ENCODE peak calls at places on chromosome 4, in five cellular contexts. W is neural crest cell, Z is foreskin fibroblast, R is WTC11, K is GM20000. U is an unnamed sample.

GRCh38 chr4:87806520-87806919 is 7.2 kb downstream of the IBSP start:
- DNase-seq in R (no peak), W (no peak), K (no peak), Z (no peak), U (no peak)

GRCh38 chr4:149108626-149109025 is 666.4 kb upstream of the NR3C2 start:
- DNase-seq in Z (no peak), W (no peak), R (no peak), K (no peak), U (no peak)

GRCh38 chr4:38101563-38101962 is 141.4 kb downstream of the PTTG2 start:
- DNase-seq in Z (peak), R (no peak), K (no peak), W (no peak), U (no peak)

GRCh38 chr4:173752610-173753009 is 222.6 kb upstream of the HAND2 start:
- DNase-seq in R (peak), K (peak), W (peak), Z (no peak), U (peak)

GRCh38 chr4:53196872-53197759 is 168.7 kb downstream of the SCFD2 start:
- DNase-seq in Z (peak), W (no peak), R (no peak), K (peak), U (no peak)

GRCh38 chr4:1542516-1543320 is 136.5 kb upstream of the NKX1-1 start:
- DNase-seq in K (no peak), Z (no peak), W (no peak), R (no peak), U (no peak)

GRCh38 chr4:78032446-78032845 is 24.7 kb upstream of the FRAS1 start:
- DNase-seq in W (no peak), R (no peak), Z (no peak), K (no peak), U (no peak)

GRCh38 chr4:154416183-154416543 is 75.4 kb downstream of the DCHS2 start:
- DNase-seq in R (peak), K (no peak), W (peak), Z (peak), U (peak)

GRCh38 chr4:164779811-164780216 is 25.9 kb downstream of the SMIM31 start:
- DNase-seq in K (peak), Z (peak), R (peak), W (peak), U (peak)

GRCh38 chr4:86664959-86665358 is 70.8 kb downstream of the PTPN13 start:
- DNase-seq in K (no peak), R (no peak), Z (peak), W (no peak), U (no peak)

GRCh38 chr4:83334425-83335241 is at the start of gene HPSE:
- DNase-seq in W (peak), K (peak), R (peak), Z (peak), U (peak)

GRCh38 chr4:8585186-8585585 is 5.0 kb downstream of the GPR78 start:
- DNase-seq in R (peak), K (no peak), Z (no peak), W (no peak), U (no peak)
- TF ChIP-seq CTCF in R (no peak), K (no peak), Z (no peak), W (peak), U (peak)

GRCh38 chr4:5801696-5802095 is 90.7 kb downstream of the EVC start:
- DNase-seq in W (no peak), K (no peak), R (no peak), Z (no peak), U (no peak)

GRCh38 chr4:5805270-5805669 is 87.6 kb downstream of the CRMP1 start:
- DNase-seq in W (no peak), K (no peak), Z (no peak), R (no peak), U (no peak)

GRCh38 chr4:5802565-5802964 is 90.3 kb downstream of the CRMP1 start:
- DNase-seq in W (no peak), Z (no peak), K (no peak), R (no peak), U (no peak)

GRCh38 chr4:5808081-5808741 is 84.7 kb downstream of the CRMP1 start:
- DNase-seq in W (no peak), K (no peak), R (no peak), Z (peak), U (no peak)

DNA sequence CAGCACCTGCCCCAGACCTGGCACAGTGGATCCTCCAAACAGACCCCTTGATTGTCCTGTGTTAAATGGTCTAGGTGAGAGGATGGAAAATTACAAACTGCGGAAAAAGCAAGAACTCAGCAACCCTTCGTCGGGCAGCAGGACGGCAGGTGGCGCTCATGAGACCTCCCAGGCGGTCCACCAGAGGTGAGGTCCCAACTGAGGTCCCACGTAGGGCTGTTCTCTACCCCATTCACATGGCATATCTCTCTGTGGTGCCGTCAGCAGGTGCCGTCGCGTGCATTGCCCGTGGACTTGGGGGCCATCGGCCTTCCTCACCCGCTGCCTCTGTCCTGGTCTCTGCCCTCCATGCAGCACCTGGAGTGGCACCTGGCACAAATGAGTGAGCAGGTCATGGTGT is 88.2 kb downstream of the CRMP1 start:
- DNase-seq in R (peak), Z (no peak), W (no peak), K (no peak), U (no peak)
- TF ChIP-seq CTCF in R (peak), Z (no peak), W (no peak), K (no peak), U (no peak)

GRCh38 chr4:5211274-5211852 is 160.1 kb downstream of the STK32B start:
- DNase-seq in K (no peak), R (no peak), Z (no peak), W (no peak), U (no peak)
- TF ChIP-seq CTCF in K (no peak), R (no peak), Z (no peak), W (no peak), U (no peak)

GRCh38 chr4:106816501-106816900 is 219.6 kb downstream of the DKK2 start:
- DNase-seq in W (no peak), R (no peak), K (no peak), Z (peak), U (no peak)

DNA sequence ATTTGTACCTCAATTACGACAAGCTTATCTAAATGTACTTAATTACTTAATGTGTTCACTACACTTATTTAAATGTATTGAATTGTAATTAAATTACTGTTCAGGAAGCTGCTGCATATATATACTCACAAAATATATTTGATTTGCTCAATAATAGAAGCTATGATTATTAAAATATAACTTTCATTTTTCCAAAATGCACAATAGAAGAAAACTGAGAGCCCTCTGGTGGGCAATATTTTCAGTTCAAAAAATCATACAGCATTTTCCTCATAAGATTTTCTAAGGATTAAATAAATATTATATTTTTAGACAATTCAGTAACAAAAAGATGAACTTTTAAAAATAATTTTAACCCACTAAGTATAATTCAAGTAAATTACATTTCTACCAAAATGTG is 217.3 kb downstream of the DKK2 start:
- DNase-seq in R (no peak), Z (no peak), W (no peak), K (no peak), U (no peak)
- TF ChIP-seq CTCF in R (no peak), Z (peak), W (peak), K (no peak), U (peak)

GRCh38 chr4:44580231-44580630 is 71.2 kb downstream of the YIPF7 start:
- DNase-seq in K (no peak), Z (no peak), W (no peak), R (no peak), U (no peak)

GRCh38 chr4:44578954-44579353 is 72.5 kb downstream of the YIPF7 start:
- DNase-seq in W (no peak), R (no peak), Z (no peak), K (no peak), U (no peak)

GRCh38 chr4:44583393-44583792 is 68.0 kb downstream of the YIPF7 start:
- DNase-seq in W (no peak), Z (no peak), R (peak), K (no peak), U (peak)
- TF ChIP-seq CTCF in W (peak), Z (no peak), R (no peak), K (no peak), U (peak)

DNA sequence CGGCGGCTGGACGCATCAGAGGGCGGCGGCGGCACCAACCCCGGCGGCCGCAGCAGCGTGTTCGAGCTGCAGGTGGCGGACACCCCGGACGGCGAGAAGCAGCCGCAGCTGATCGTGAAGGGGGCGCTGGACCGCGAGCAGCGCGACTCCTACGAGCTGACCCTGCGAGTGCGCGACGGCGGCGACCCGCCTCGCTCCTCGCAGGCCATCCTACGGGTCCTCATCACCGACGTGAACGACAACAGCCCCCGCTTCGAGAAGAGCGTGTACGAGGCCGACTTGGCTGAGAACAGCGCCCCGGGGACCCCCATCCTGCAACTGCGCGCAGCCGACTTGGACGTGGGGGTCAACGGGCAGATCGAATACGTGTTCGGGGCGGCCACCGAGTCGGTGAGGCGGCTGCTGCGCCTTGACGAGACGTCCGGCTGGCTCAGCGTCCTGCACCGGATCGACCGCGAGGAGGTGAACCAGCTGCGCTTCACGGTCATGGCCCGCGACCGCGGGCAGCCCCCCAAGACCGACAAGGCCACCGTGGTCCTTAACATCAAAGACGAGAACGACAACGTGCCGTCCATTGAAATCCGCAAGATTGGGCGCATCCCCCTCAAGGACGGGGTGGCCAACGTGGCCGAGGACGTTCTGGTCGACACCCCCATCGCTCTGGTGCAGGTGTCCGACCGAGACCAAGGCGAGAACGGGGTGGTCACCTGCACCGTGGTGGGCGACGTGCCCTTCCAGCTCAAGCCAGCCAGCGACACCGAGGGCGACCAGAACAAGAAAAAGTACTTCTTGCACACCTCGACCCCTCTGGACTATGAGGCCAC is 2.1 kb downstream of the PCDH7 start:
- DNase-seq in R (peak), W (no peak), Z (no peak), K (peak), U (peak)
- TF ChIP-seq CTCF in R (peak), W (peak), Z (no peak), K (no peak), U (no peak)

DNA sequence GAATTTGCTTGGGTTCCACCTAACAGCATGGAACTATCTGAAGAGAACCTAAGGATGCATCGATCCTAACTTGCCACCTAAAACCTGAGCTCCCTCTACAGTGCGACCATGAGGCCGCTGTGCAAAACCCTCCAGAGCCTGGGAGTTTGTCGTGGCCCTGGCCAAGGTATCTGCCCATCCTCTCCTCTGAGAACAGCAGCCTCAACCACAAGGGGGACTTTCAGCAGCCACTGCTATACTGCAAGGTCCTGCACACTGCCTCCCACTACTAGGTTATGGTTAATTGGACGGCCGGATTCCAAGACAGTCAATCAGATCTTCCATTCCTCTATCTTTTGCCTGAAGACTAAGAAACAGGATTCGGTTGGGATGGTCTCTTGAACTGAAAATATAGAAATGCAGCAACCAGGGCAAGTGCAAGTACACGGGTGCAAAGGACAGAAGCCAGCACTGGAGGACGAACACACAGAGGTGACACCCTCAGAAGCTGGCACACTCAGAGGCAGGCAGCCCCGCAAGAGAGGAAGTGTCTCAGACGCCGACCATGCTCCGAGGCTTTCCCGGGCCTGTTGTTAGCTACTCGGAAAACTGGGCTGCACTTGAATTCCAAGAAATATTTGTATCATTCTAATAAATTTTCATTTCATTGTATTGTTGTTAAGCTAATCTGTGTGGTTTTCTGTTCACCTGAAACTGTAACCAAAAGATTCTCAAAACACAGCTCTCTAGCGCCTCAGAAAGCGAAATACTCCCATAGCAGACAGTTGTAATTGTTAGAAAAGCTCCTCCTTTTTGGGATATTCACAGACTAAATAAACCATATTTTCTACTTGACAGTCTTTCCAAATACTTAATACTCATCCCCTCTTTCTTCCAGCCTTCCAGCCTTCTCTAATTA is 63.3 kb downstream of the AFAP1 start:
- DNase-seq in K (no peak), Z (no peak), R (peak), W (peak), U (peak)
- TF ChIP-seq CTCF in K (no peak), Z (peak), R (no peak), W (peak), U (no peak)

GRCh38 chr4:95077864-95078263 is 320.1 kb downstream of the BMPR1B start:
- DNase-seq in Z (no peak), R (no peak), W (no peak), K (no peak), U (no peak)

GRCh38 chr4:95086532-95086931 is 328.8 kb downstream of the BMPR1B start:
- DNase-seq in K (no peak), W (no peak), Z (no peak), R (no peak), U (no peak)

GRCh38 chr4:95085118-95085833 is 327.5 kb downstream of the BMPR1B start:
- DNase-seq in Z (no peak), K (no peak), W (no peak), R (no peak), U (peak)

GRCh38 chr4:95084584-95084983 is 326.8 kb downstream of the BMPR1B start:
- DNase-seq in R (no peak), K (no peak), Z (no peak), W (no peak), U (no peak)

GRCh38 chr4:95080969-95081368 is 323.2 kb downstream of the BMPR1B start:
- DNase-seq in W (no peak), Z (no peak), K (no peak), R (no peak), U (no peak)
- TF ChIP-seq CTCF in W (no peak), Z (no peak), K (no peak), R (no peak), U (no peak)

U was measured in endothelial cell.